ENCODE peak calls at places on chromosomes 4 and X, in four cellular contexts. N, Q, D and G are unnamed samples.

GRCh38 chrX:71917621-71918341 is 7.1 kb downstream of the NHSL2 start:
- DNase-seq in Q (no peak), D (no peak), N (no peak), G (no peak)

GRCh38 chr4:36310793-36311192 is 29.4 kb downstream of the DTHD1 start:
- DNase-seq in D (no peak), Q (no peak), N (no peak), G (peak)

GRCh38 chr4:131348258-131348657 is 1800.8 kb upstream of the PCDH10 start:
- DNase-seq in D (no peak), Q (no peak), N (no peak), G (no peak)

GRCh38 chr4:14167876-14168510 is 540.5 kb upstream of the BOD1L1 start:
- DNase-seq in N (no peak), Q (no peak), D (no peak), G (no peak)

GRCh38 chr4:5635826-5636196 is 72.5 kb downstream of the EVC2 start:
- DNase-seq in Q (peak), D (no peak), N (no peak), G (no peak)

GRCh38 chr4:149751174-149751573 is 64.5 kb downstream of the IQCM start:
- DNase-seq in Q (peak), D (no peak), N (no peak), G (no peak)

GRCh38 chr4:43244688-43245382 is 352.3 kb downstream of the GRXCR1 start:
- DNase-seq in Q (no peak), D (no peak), N (no peak), G (no peak)

GRCh38 chrX:95823796-95824195 is 860.8 kb upstream of the DIAPH2 start:
- DNase-seq in Q (no peak), N (no peak), D (no peak), G (no peak)

GRCh38 chr4:57077550-57078311 is 32.5 kb downstream of the IGFBP7 start:
- DNase-seq in N (no peak), Q (no peak), D (no peak), G (no peak)

GRCh38 chrX:130810561-130810960 is 92.4 kb downstream of the ENOX2 start:
- DNase-seq in Q (no peak), D (no peak), N (no peak), G (no peak)

GRCh38 chr4:39658756-39659155 is 20.1 kb upstream of the SMIM14 start:
- DNase-seq in N (no peak), Q (no peak), D (no peak), G (no peak)

GRCh38 chrX:41144873-41145272 is 59.6 kb downstream of the USP9X start:
- DNase-seq in N (no peak), Q (no peak), D (no peak), G (no peak)

GRCh38 chr4:105345838-105346237 is 128.0 kb downstream of the PPA2 start:
- DNase-seq in Q (no peak), N (no peak), D (no peak), G (no peak)

GRCh38 chrX:36336746-36337145 is 417.2 kb downstream of the CFAP47 start:
- DNase-seq in D (no peak), N (no peak), Q (no peak), G (no peak)